ENCODE peak calls at places on chromosomes 16 and 17, in nine cellular contexts. A, E, Z, H, T, X, I, J and P are unnamed samples.

GRCh38 chr16:24975428-24975889 is 39.7 kb downstream of the ARHGAP17 start:
- DNase-seq in A (no peak), E (no peak), Z (no peak), H (peak; percentile 51), T (no peak), X (no peak), I (peak; percentile 73), J (peak; percentile 8), P (peak; percentile 77)

GRCh38 chr17:35088647-35088910 is 25.1 kb upstream of the RFFL start:
- DNase-seq in A (no peak), E (no peak), Z (no peak), H (no peak), T (no peak), X (peak; percentile 54), I (no peak), J (no peak), P (no peak)

GRCh38 chr16:50534091-50534490 is 14.1 kb upstream of the NKD1 start:
- DNase-seq in A (no peak), E (no peak), Z (no peak), H (no peak), T (no peak), X (no peak), I (no peak), J (no peak), P (no peak)

GRCh38 chr17:12116143-12116542 is 95.5 kb downstream of the MAP2K4 start:
- DNase-seq in A (no peak), E (no peak), Z (no peak), H (no peak), T (no peak), X (no peak), I (no peak), J (no peak), P (no peak)

GRCh38 chr17:55264273-55264639 is 504 bp upstream of the HLF start:
- DNase-seq in A (no peak), E (no peak), Z (no peak), H (no peak), T (no peak), X (no peak), I (no peak), J (no peak), P (no peak)

GRCh38 chr16:12146966-12147365 is 170.4 kb downstream of the SNX29 start:
- DNase-seq in A (no peak), E (no peak), Z (no peak), H (peak; percentile 42), T (no peak), X (peak; percentile 67), I (no peak), J (no peak), P (no peak)

GRCh38 chr16:1492082-1492922 is 858 bp upstream of the TELO2 start:
- DNase-seq in A (no peak), E (no peak), Z (no peak), H (no peak), T (no peak), X (no peak), I (no peak), J (no peak), P (no peak)

GRCh38 chr17:19329839-19330238 is 32.7 kb downstream of the B9D1 start:
- DNase-seq in A (no peak), E (no peak), Z (no peak), H (no peak), T (no peak), X (no peak), I (no peak), J (no peak), P (no peak)

GRCh38 chr17:29084476-29085148 is 41.7 kb downstream of the PIPOX start:
- DNase-seq in A (no peak), E (no peak), Z (no peak), H (no peak), T (no peak), X (peak; percentile 92), I (no peak), J (no peak), P (peak; percentile 10)

GRCh38 chr17:36506249-36506826 is 19.9 kb downstream of the ZNHIT3 start:
- DNase-seq in A (no peak), E (no peak), Z (no peak), H (no peak), T (no peak), X (no peak), I (no peak), J (no peak), P (no peak)

GRCh38 chr16:67539691-67540635 is 11.3 kb downstream of the RIPOR1 start:
- DNase-seq in A (no peak), E (no peak), Z (no peak), H (no peak), T (no peak), X (no peak), I (no peak), J (no peak), P (no peak)

GRCh38 chr16:57306676-57307341 is 22.3 kb upstream of the PLLP start:
- DNase-seq in A (no peak), E (no peak), Z (no peak), H (no peak), T (no peak), X (no peak), I (no peak), J (no peak), P (no peak)

GRCh38 chr17:61251939-61252865 is 147.4 kb upstream of the TBX2 start:
- DNase-seq in A (no peak), E (no peak), Z (no peak), H (peak; percentile 97), T (no peak), X (no peak), I (peak; percentile 100), J (peak; percentile 43), P (peak; percentile 100)

GRCh38 chr16:31382485-31383161 is 10.5 kb upstream of the ITGAD start:
- DNase-seq in A (peak; percentile 70), E (peak; percentile 44), Z (peak; percentile 21), H (peak; percentile 49), T (no peak), X (peak; percentile 24), I (peak; percentile 66), J (peak; percentile 32), P (peak; percentile 68)

GRCh38 chr17:82674656-82675475 is 23.6 kb downstream of the RAB40B start:
- DNase-seq in A (no peak), E (no peak), Z (no peak), H (no peak), T (no peak), X (no peak), I (no peak), J (no peak), P (no peak)

GRCh38 chr17:63528183-63528582 is 5.0 kb downstream of the KCNH6 start:
- DNase-seq in A (no peak), E (no peak), Z (no peak), H (no peak), T (no peak), X (peak; percentile 94), I (no peak), J (no peak), P (no peak)

GRCh38 chr16:81918927-81919326 is 92.3 kb downstream of the SDR42E1 start:
- DNase-seq in A (no peak), E (no peak), Z (no peak), H (no peak), T (no peak), X (no peak), I (no peak), J (no peak), P (no peak)

GRCh38 chr17:33164556-33164881 is 128.6 kb downstream of the ASIC2 start:
- DNase-seq in A (no peak), E (no peak), Z (no peak), H (no peak), T (no peak), X (no peak), I (no peak), J (no peak), P (no peak)

GRCh38 chr17:78122221-78122990 is 6.1 kb downstream of the TMC6 start:
- DNase-seq in A (no peak), E (no peak), Z (no peak), H (no peak), T (no peak), X (no peak), I (no peak), J (no peak), P (no peak)

GRCh38 chr17:72604518-72604917 is 483.7 kb downstream of the SOX9 start:
- DNase-seq in A (no peak), E (no peak), Z (no peak), H (no peak), T (no peak), X (no peak), I (no peak), J (no peak), P (no peak)

GRCh38 chr17:42130310-42130936 is 7.8 kb downstream of the HSPB9 start:
- DNase-seq in A (no peak), E (no peak), Z (no peak), H (no peak), T (no peak), X (no peak), I (no peak), J (no peak), P (no peak)

GRCh38 chr17:81094744-81095607 is 60.0 kb downstream of the BAIAP2 start:
- DNase-seq in A (peak; percentile 94), E (peak; percentile 95), Z (peak; percentile 89), H (peak; percentile 100), T (peak; percentile 97), X (peak; percentile 82), I (peak; percentile 99), J (no peak), P (peak; percentile 100)

GRCh38 chr17:39629894-39630293 is 3.1 kb downstream of the PPP1R1B start:
- DNase-seq in A (no peak), E (no peak), Z (no peak), H (no peak), T (no peak), X (no peak), I (no peak), J (no peak), P (peak; percentile 29)

GRCh38 chr16:84138824-84139627 is 6.0 kb downstream of the HSDL1 start:
- DNase-seq in A (no peak), E (no peak), Z (no peak), H (peak; percentile 49), T (no peak), X (peak; percentile 37), I (peak; percentile 24), J (no peak), P (peak; percentile 58)

GRCh38 chr16:66150691-66151090 is 215.8 kb upstream of the CDH5 start:
- DNase-seq in A (no peak), E (no peak), Z (no peak), H (peak; percentile 89), T (no peak), X (no peak), I (no peak), J (no peak), P (peak; percentile 90)

GRCh38 chr17:60353773-60354172 is 38.2 kb downstream of the USP32 start:
- DNase-seq in A (no peak), E (no peak), Z (no peak), H (peak; percentile 2), T (no peak), X (no peak), I (no peak), J (no peak), P (no peak)

GRCh38 chr16:56140645-56141044 is 50.6 kb upstream of the GNAO1 start:
- DNase-seq in A (no peak), E (no peak), Z (no peak), H (no peak), T (no peak), X (no peak), I (no peak), J (no peak), P (no peak)

GRCh38 chr17:15298176-15298575 is 33.0 kb upstream of the PMP22 start:
- DNase-seq in A (no peak), E (no peak), Z (no peak), H (peak; percentile 64), T (no peak), X (no peak), I (peak; percentile 39), J (no peak), P (peak; percentile 52)

GRCh38 chr17:45929344-45929743 is 35.0 kb downstream of the MAPT start:
- DNase-seq in A (no peak), E (no peak), Z (no peak), H (no peak), T (no peak), X (no peak), I (no peak), J (no peak), P (no peak)

GRCh38 chr16:49739381-49739780 is 116.5 kb downstream of the ZNF423 start:
- DNase-seq in A (no peak), E (no peak), Z (no peak), H (no peak), T (no peak), X (peak; percentile 43), I (no peak), J (no peak), P (no peak)